ENCODE peak calls at places on chromosomes 4 and X, in eight cellular contexts. R is stimulated activated CD8-positive, alpha-beta memory T cell treated with anti-CD3 and anti-CD28 coated beads, Interleukin-2, amount 100 ng/mL, for 48 hours; J is effector CD4-positive, alpha-beta T cell; F is smooth muscle cell of the brain vasculature; G is activated T-helper 1 cell treated with Interleukin-2 at 50 U/mL for 16 hours; Y is NCI-H2081; C is CD8-positive, alpha-beta memory T cell; K is hypothalamus. M is an unnamed sample.

GRCh38 chr4:150082241-150082640 is 4.0 kb downstream of the DCLK2 start:
- DNase-seq in R (no peak), J (no peak), F (no peak), G (no peak), Y (no peak), C (no peak), K (no peak), M (no peak)

GRCh38 chrX:134695999-134696398 is 37.7 kb upstream of the PLAC1 start:
- DNase-seq in R (no peak), J (no peak), F (no peak), G (no peak), Y (no peak), C (no peak), K (no peak), M (no peak)

GRCh38 chr4:41257257-41257900 is 651 bp downstream of the UCHL1 start:
- DNase-seq in R (peak), J (no peak), F (no peak), G (no peak), Y (peak), C (no peak), K (no peak), M (no peak)

GRCh38 chr4:39045791-39046221 is 13.6 kb upstream of the TMEM156 start:
- DNase-seq in R (no peak), J (no peak), F (no peak), G (no peak), Y (no peak), C (no peak), K (no peak), M (no peak)

GRCh38 chr4:143025111-143025704 is 159.5 kb upstream of the USP38 start:
- DNase-seq in R (no peak), J (no peak), F (peak), G (no peak), Y (no peak), C (no peak), K (no peak), M (no peak)

GRCh38 chr4:75325316-75325715 is 188.9 kb downstream of the RCHY1 start:
- DNase-seq in R (no peak), J (no peak), F (no peak), G (no peak), Y (no peak), C (no peak), K (no peak), M (no peak)

GRCh38 chr4:76198411-76199237 is 15.0 kb downstream of the SCARB2 start:
- DNase-seq in R (no peak), J (no peak), F (no peak), G (no peak), Y (peak), C (no peak), K (no peak), M (peak)

GRCh38 chrX:580020-580419 is 50.6 kb upstream of the SHOX start:
- DNase-seq in R (no peak), J (no peak), F (no peak), G (no peak), Y (no peak), C (no peak), K (no peak), M (peak)

GRCh38 chrX:129961180-129962083 is 21.0 kb upstream of the BCORL1 start:
- DNase-seq in R (peak), J (peak), F (no peak), G (peak), Y (peak), C (peak), K (no peak), M (peak)

GRCh38 chr4:78634011-78634664 is 82.6 kb downstream of the ANXA3 start:
- DNase-seq in R (no peak), J (no peak), F (no peak), G (no peak), Y (no peak), C (no peak), K (no peak), M (no peak)

GRCh38 chr4:112270643-112271484 is 14.8 kb downstream of the TIFA start:
- DNase-seq in R (no peak), J (no peak), F (no peak), G (no peak), Y (no peak), C (no peak), K (no peak), M (no peak)

GRCh38 chr4:73844352-73844751 is 7.9 kb downstream of the CXCL6 start:
- DNase-seq in R (no peak), J (no peak), F (no peak), G (no peak), Y (no peak), C (no peak), K (no peak), M (no peak)

GRCh38 chr4:16289872-16290554 is 63.7 kb upstream of the TAPT1 start:
- DNase-seq in R (no peak), J (no peak), F (no peak), G (no peak), Y (peak), C (no peak), K (no peak), M (no peak)

GRCh38 chrX:102934624-102935023 is 2.4 kb upstream of the RAB40AL start:
- DNase-seq in R (no peak), J (peak), F (no peak), G (no peak), Y (peak), C (no peak), K (no peak), M (peak)

GRCh38 chr4:39998659-39999345 is 21.1 kb upstream of the PDS5A start:
- DNase-seq in R (no peak), J (no peak), F (no peak), G (no peak), Y (no peak), C (no peak), K (no peak), M (no peak)

GRCh38 chr4:146763560-146763959 is 124.9 kb downstream of the POU4F2 start:
- DNase-seq in R (no peak), J (no peak), F (no peak), G (no peak), Y (no peak), C (no peak), K (no peak), M (no peak)

GRCh38 chrX:118188977-118189376 is 72.4 kb upstream of the KLHL13 start:
- DNase-seq in R (no peak), J (no peak), F (no peak), G (no peak), Y (peak), C (no peak), K (no peak), M (no peak)

GRCh38 chr4:163663454-163664225 is 169.2 kb downstream of the TMA16 start:
- DNase-seq in R (no peak), J (no peak), F (no peak), G (no peak), Y (no peak), C (no peak), K (no peak), M (no peak)

GRCh38 chr4:48129307-48130014 is 4.6 kb downstream of the TXK start:
- DNase-seq in R (peak), J (no peak), F (no peak), G (no peak), Y (no peak), C (no peak), K (no peak), M (peak)

GRCh38 chr4:128516568-128516967 is 229.0 kb upstream of the PGRMC2 start:
- DNase-seq in R (no peak), J (no peak), F (peak), G (no peak), Y (no peak), C (no peak), K (no peak), M (no peak)